ENCODE peak calls at places on chromosomes 2 and 18, in six cellular contexts. A is foreskin fibroblast, W is ascending aorta, S is fibroblast of the aortic adventitia, X is left ventricle myocardium inferior, B is HCT116. Q is an unnamed sample.

GRCh38 chr2:231977430-231977829 is 15.9 kb downstream of the DIS3L2 start:
- DNase-seq in W (no peak), B (no peak), S (no peak), A (no peak), X (no peak), Q (no peak)

GRCh38 chr2:75277111-75277510 is 77.8 kb upstream of the TACR1 start:
- DNase-seq in X (no peak), A (peak), W (no peak), S (peak), B (no peak), Q (no peak)

GRCh38 chr2:116952254-116952653 is 862.2 kb upstream of the DDX18 start:
- DNase-seq in X (no peak), B (no peak), S (no peak), W (no peak), A (no peak), Q (no peak)

GRCh38 chr2:121790276-121790956 is 35.0 kb downstream of the TSN start:
- DNase-seq in X (no peak), A (peak), B (peak), W (no peak), S (peak), Q (no peak)

GRCh38 chr18:3498705-3499451 is 48.9 kb downstream of the TGIF1 start:
- DNase-seq in B (no peak), A (peak), S (peak), X (peak), W (no peak), Q (no peak)

GRCh38 chr2:13021470-13021957 is 304.8 kb downstream of the TRIB2 start:
- DNase-seq in S (peak), X (no peak), W (no peak), A (no peak), B (no peak), Q (no peak)

GRCh38 chr18:34773961-34774754 is 64.1 kb downstream of the DTNA start:
- DNase-seq in A (peak), B (no peak), W (peak), X (peak), S (peak), Q (no peak)

GRCh38 chr18:49249523-49249922 is 210.9 kb downstream of the DYM start:
- DNase-seq in W (no peak), A (peak), B (no peak), X (no peak), S (peak), Q (no peak)

GRCh38 chr2:196516541-196516940 is 123.0 kb upstream of the CCDC150 start:
- DNase-seq in X (no peak), S (no peak), W (no peak), A (no peak), B (no peak), Q (no peak)

GRCh38 chr2:138502253-138503086 is 900 bp downstream of the SPOPL start:
- DNase-seq in W (no peak), A (peak), S (no peak), B (no peak), X (no peak), Q (no peak)

GRCh38 chr2:120272763-120273481 is 20.3 kb downstream of the RALB start:
- DNase-seq in S (no peak), A (peak), W (no peak), B (no peak), X (no peak), Q (no peak)

GRCh38 chr18:77208969-77209368 is 40.7 kb upstream of the GALR1 start:
- DNase-seq in W (no peak), B (no peak), X (peak), S (peak), A (peak), Q (peak)

GRCh38 chr2:5102823-5103222 is 589.4 kb upstream of the SOX11 start:
- DNase-seq in W (no peak), B (no peak), X (no peak), S (no peak), A (no peak), Q (no peak)

GRCh38 chr2:136384541-136385303 is 266.8 kb upstream of the CXCR4 start:
- DNase-seq in B (peak), W (peak), A (no peak), X (no peak), S (peak), Q (no peak)

GRCh38 chr2:146138820-146139219 is 1618.9 kb upstream of the ZEB2 start:
- DNase-seq in S (no peak), A (no peak), B (no peak), X (no peak), W (no peak), Q (no peak)

GRCh38 chr2:136319651-136320050 is 201.7 kb upstream of the CXCR4 start:
- DNase-seq in X (no peak), B (no peak), W (no peak), S (no peak), A (no peak), Q (no peak)

GRCh38 chr2:230520875-230521155 is 104.8 kb downstream of the SP100 start:
- DNase-seq in X (no peak), B (no peak), W (no peak), A (peak), S (peak), Q (no peak)

GRCh38 chr2:129707800-129708199 is 271.7 kb upstream of the RAB6C start:
- DNase-seq in W (no peak), S (no peak), B (no peak), X (no peak), A (no peak), Q (no peak)

GRCh38 chr2:173741715-173742114 is 223.5 kb downstream of the SP3 start:
- DNase-seq in X (no peak), B (peak), A (peak), W (no peak), S (no peak), Q (no peak)

GRCh38 chr2:59303272-59303671 is 1062.1 kb upstream of the FANCL start:
- DNase-seq in W (no peak), B (no peak), S (no peak), X (no peak), A (no peak), Q (no peak)

GRCh38 chr2:59312022-59312421 is 1070.9 kb upstream of the FANCL start:
- DNase-seq in X (no peak), S (no peak), W (no peak), B (no peak), A (no peak), Q (no peak)

GRCh38 chr2:59312967-59313943 is 1072.1 kb upstream of the FANCL start:
- DNase-seq in W (no peak), X (no peak), A (no peak), B (no peak), S (no peak), Q (no peak)

GRCh38 chr2:59307196-59307595 is 1066.1 kb upstream of the FANCL start:
- DNase-seq in A (no peak), B (no peak), X (no peak), S (no peak), W (no peak), Q (no peak)

DNA sequence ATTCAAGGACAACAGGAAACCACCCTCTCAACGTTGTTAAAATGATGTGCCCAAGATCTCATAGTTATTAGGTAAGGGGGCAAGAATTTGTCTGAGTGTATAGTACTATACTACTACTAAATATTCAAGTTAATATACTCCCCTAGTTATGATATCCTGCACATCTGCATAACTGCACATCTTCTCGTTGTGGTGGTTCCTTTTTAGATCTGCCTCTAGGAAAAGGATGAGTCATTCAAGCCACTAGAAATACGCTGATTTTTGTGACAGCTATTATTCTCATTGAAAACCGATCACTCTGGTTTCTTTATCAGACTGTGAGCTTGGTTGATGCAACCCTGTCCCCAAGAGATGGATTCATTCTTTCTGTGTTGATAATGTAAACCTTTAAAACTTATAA is 1067.0 kb upstream of the FANCL start:
- DNase-seq in S (no peak), A (no peak), X (no peak), W (no peak), B (no peak), Q (no peak)
- H3K4me3 ChIP-seq in S (no peak), A (no peak), X (no peak), W (no peak), B (no peak), Q (no peak)

DNA sequence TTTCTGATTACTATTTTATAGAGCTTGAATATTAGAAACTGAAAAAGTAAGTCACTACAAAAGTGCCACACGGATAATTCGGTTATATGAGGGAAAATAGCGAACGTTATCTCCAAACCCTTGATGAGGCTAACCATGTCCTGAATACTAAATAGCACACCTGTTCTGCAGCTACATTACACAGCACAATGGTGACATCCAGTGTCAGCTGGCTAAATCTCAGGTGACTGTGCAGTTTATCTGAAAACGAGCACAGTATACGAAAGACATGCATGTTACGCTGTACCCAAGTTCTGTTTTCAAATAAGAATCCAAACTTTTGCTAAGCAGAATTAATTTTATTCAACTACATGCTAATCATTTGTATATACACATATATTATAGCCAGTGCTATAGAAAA is 9.0 kb downstream of the CCDC68 start:
- DNase-seq in W (no peak), A (no peak), X (no peak), B (peak), S (no peak), Q (no peak)
- TF ChIP-seq CTCF in W (no peak), A (no peak), X (no peak), B (no peak), S (no peak), Q (peak)

GRCh38 chr18:21826641-21827302 is 86.2 kb downstream of the MIB1 start:
- DNase-seq in W (no peak), S (no peak), A (no peak), B (no peak), X (no peak), Q (no peak)
- H3K4me3 ChIP-seq in W (peak), S (no peak), A (no peak), B (no peak), X (peak), Q (no peak)

GRCh38 chr2:157989227-157989626 is 112.4 kb upstream of the UPP2 start:
- DNase-seq in X (no peak), S (no peak), W (no peak), A (no peak), B (no peak), Q (no peak)
- TF ChIP-seq CTCF in X (peak), S (no peak), W (no peak), A (no peak), B (no peak), Q (no peak)

GRCh38 chr18:47680488-47680887 is 250.0 kb downstream of the SMAD2 start:
- DNase-seq in B (no peak), A (no peak), S (no peak), W (no peak), X (no peak), Q (peak)
- H3K4me3 ChIP-seq in B (no peak), A (no peak), S (no peak), W (no peak), X (no peak), Q (no peak)

GRCh38 chr18:37394610-37394965 is 171.0 kb downstream of the CELF4 start:
- DNase-seq in X (no peak), W (no peak), B (no peak), A (no peak), S (no peak), Q (no peak)

GRCh38 chr18:37395138-37395537 is 170.5 kb downstream of the CELF4 start:
- DNase-seq in A (no peak), X (no peak), W (no peak), S (no peak), B (no peak), Q (no peak)

GRCh38 chr18:37393221-37393828 is 172.3 kb downstream of the CELF4 start:
- DNase-seq in B (no peak), A (no peak), S (no peak), W (no peak), X (no peak), Q (no peak)

GRCh38 chr18:37392648-37393047 is 172.9 kb downstream of the CELF4 start:
- DNase-seq in S (no peak), X (no peak), A (no peak), W (no peak), B (no peak), Q (no peak)

DNA sequence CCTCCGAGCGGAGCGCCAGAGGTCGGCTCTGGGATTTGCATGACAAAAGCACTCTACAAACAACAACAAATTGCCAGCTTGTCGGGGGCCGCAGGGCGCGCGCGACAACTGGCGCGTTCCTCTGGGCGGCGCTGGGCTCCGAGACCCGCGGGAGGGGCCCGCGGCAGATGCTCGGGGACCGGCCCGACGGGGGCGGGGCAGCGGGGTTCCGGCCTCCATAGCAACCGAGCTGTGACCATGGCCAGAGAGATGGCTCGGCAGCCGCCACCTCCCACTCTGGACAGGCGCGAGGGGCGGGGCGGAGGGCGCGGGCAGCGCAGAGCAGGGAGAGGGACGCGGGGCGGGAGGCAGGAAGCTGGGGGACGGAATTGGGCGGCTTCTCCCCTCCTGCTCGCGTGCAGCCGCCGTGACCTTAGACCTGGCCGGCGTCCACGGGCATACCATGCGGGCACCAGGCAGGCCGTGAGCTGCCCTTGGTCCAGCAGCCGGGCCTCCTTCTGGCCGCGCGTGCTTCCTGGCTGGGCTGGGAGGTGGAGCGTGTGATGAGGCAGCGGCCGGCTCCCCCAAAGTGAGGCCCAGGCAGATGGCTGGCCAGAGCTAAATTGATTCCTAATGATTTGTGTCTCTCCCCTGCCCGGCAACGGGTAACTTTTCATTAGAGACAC is 171.5 kb downstream of the CELF4 start:
- DNase-seq in S (peak), B (no peak), X (peak), W (peak), A (peak), Q (no peak)
- TF ChIP-seq CTCF in S (no peak), B (no peak), X (peak), W (no peak), A (no peak), Q (no peak)

GRCh38 chr2:226905718-226906438 is 70.0 kb downstream of the RHBDD1 start:
- DNase-seq in W (no peak), X (no peak), S (no peak), A (no peak), B (no peak), Q (peak)
- H3K4me3 ChIP-seq in W (no peak), X (no peak), S (no peak), A (no peak), B (no peak), Q (peak)

DNA sequence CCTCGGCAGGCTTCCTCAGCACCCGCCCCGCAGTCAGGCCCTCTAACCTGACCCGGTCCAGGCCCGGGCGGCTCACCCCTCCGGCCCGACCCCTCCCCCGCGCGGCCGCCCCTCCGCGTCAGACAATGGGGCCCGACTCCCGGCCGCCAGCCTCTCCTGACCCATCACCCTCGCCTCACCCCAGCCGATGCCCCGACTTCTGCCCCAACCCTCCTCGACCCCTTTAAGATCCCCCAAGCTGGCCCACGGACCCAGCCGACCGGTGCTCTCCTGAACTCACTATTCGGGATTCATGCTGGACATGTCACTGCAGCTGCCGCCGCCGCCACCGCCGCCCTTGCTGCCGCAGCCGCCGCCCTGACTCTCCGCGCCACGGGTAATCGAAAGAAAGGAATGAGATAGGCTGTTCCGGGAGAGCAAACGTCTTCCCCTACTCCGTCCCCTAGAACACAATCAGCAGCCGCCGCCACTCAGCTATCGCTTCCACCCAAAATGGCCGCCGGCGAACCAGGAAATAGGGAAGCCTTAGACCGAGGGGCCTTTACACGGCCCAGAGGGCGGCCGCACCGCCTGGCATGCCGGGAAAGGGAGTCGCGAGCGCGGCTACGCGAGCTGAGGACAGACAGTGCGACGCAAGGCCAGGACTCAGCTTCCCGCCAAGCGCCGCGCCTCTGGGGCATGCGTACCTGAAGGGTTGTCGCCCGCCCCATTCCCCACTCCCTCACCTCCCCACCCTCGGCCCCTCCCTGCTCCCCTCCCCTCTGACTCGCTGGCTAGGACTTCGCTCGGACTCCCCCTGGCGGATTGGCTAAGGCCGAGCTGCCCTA is at the start of gene RAB1A:
- DNase-seq in X (peak), B (peak), A (peak), W (peak), S (peak), Q (peak)
- TF ChIP-seq CTCF in X (peak), B (peak), A (peak), W (peak), S (peak), Q (peak)